ENCODE peak calls at places on chromosome 6, in nine cellular contexts. G, I, A, E, W, L, N, Y and R are unnamed samples.
A peak's percentile ranks its signal among the peaks of the same experiment; 100 is the strongest.

GRCh38 chr6:155850408-155850841 is 394.8 kb upstream of the NOX3 start:
- DNase-seq in G (no peak), I (no peak), A (peak; percentile 72), E (peak; percentile 39), W (no peak), L (no peak), N (no peak), Y (no peak), R (no peak)

GRCh38 chr6:53961679-53962370 is 149.4 kb upstream of the MLIP start:
- DNase-seq in G (no peak), I (no peak), A (peak; percentile 65), E (no peak), W (no peak), L (no peak), N (no peak), Y (no peak), R (no peak)

GRCh38 chr6:143549630-143550268 is 38.2 kb upstream of the FUCA2 start:
- DNase-seq in G (peak; percentile 75), I (no peak), A (no peak), E (peak; percentile 93), W (no peak), L (no peak), N (no peak), Y (no peak), R (no peak)

GRCh38 chr6:136600818-136601217 is 50.6 kb upstream of the MAP7 start:
- DNase-seq in G (no peak), I (no peak), A (peak; percentile 53), E (no peak), W (no peak), L (no peak), N (no peak), Y (no peak), R (no peak)

GRCh38 chr6:114200896-114201295 is 141.9 kb downstream of the HS3ST5 start:
- DNase-seq in G (no peak), I (no peak), A (no peak), E (no peak), W (no peak), L (no peak), N (no peak), Y (no peak), R (no peak)

GRCh38 chr6:168473197-168473596 is 32.2 kb downstream of the SMOC2 start:
- DNase-seq in G (no peak), I (no peak), A (no peak), E (no peak), W (no peak), L (no peak), N (no peak), Y (no peak), R (no peak)

GRCh38 chr6:84618836-84619235 is 145.6 kb downstream of the TBX18 start:
- DNase-seq in G (no peak), I (no peak), A (peak; percentile 87), E (no peak), W (no peak), L (no peak), N (no peak), Y (no peak), R (no peak)

GRCh38 chr6:44072959-44073611 is 54.2 kb downstream of the MRPL14 start:
- DNase-seq in G (peak; percentile 89), I (no peak), A (peak; percentile 65), E (peak; percentile 86), W (peak; percentile 90), L (peak; percentile 27), N (peak; percentile 93), Y (no peak), R (peak; percentile 36)

GRCh38 chr6:55469829-55470438 is 109.1 kb downstream of the HMGCLL1 start:
- DNase-seq in G (peak; percentile 2), I (no peak), A (no peak), E (no peak), W (no peak), L (no peak), N (no peak), Y (no peak), R (no peak)

GRCh38 chr6:100173211-100173610 is 179.2 kb upstream of the MCHR2 start:
- DNase-seq in G (no peak), I (no peak), A (no peak), E (no peak), W (no peak), L (no peak), N (no peak), Y (no peak), R (no peak)

GRCh38 chr6:125802943-125803377 is 12.2 kb downstream of the NCOA7 start:
- DNase-seq in G (peak; percentile 40), I (peak; percentile 59), A (no peak), E (no peak), W (no peak), L (no peak), N (no peak), Y (no peak), R (no peak)

GRCh38 chr6:68958327-68958726 is 323.2 kb downstream of the ADGRB3 start:
- DNase-seq in G (peak; percentile 3), I (peak; percentile 32), A (peak; percentile 27), E (no peak), W (no peak), L (no peak), N (no peak), Y (no peak), R (no peak)

GRCh38 chr6:64817525-64817924 is 889.5 kb downstream of the EYS start:
- DNase-seq in G (no peak), I (no peak), A (no peak), E (no peak), W (no peak), L (no peak), N (no peak), Y (peak; percentile 12), R (no peak)

GRCh38 chr6:91173651-91174050 is 586.8 kb upstream of the MAP3K7 start:
- DNase-seq in G (no peak), I (no peak), A (no peak), E (no peak), W (no peak), L (no peak), N (no peak), Y (no peak), R (no peak)

GRCh38 chr6:21342496-21342895 is 251.1 kb upstream of the SOX4 start:
- DNase-seq in G (no peak), I (no peak), A (no peak), E (no peak), W (no peak), L (no peak), N (no peak), Y (no peak), R (no peak)

GRCh38 chr6:122696853-122697252 is 82.7 kb upstream of the FABP7 start:
- DNase-seq in G (no peak), I (no peak), A (peak; percentile 91), E (peak; percentile 98), W (no peak), L (no peak), N (no peak), Y (no peak), R (no peak)

GRCh38 chr6:68313911-68314310 is 321.2 kb upstream of the ADGRB3 start:
- DNase-seq in G (no peak), I (no peak), A (no peak), E (no peak), W (no peak), L (no peak), N (no peak), Y (no peak), R (no peak)

GRCh38 chr6:131281471-131282270 is 146.4 kb downstream of the AKAP7 start:
- DNase-seq in G (peak; percentile 15), I (peak; percentile 30), A (no peak), E (no peak), W (peak; percentile 19), L (peak; percentile 6), N (peak; percentile 30), Y (no peak), R (peak; percentile 50)

GRCh38 chr6:70709826-70710225 is 42.1 kb downstream of the SMAP1 start:
- DNase-seq in G (no peak), I (peak; percentile 39), A (peak; percentile 78), E (peak; percentile 76), W (no peak), L (no peak), N (no peak), Y (no peak), R (no peak)

GRCh38 chr6:17691925-17692538 is 14.7 kb downstream of the NUP153 start:
- DNase-seq in G (no peak), I (no peak), A (no peak), E (no peak), W (no peak), L (no peak), N (no peak), Y (no peak), R (no peak)

GRCh38 chr6:61810047-61810446 is 476.0 kb downstream of the KHDRBS2 start:
- DNase-seq in G (no peak), I (no peak), A (no peak), E (no peak), W (no peak), L (no peak), N (no peak), Y (no peak), R (no peak)

GRCh38 chr6:157241411-157241979 is 81.8 kb downstream of the TMEM242 start:
- DNase-seq in G (no peak), I (no peak), A (peak; percentile 36), E (no peak), W (no peak), L (no peak), N (no peak), Y (no peak), R (no peak)

GRCh38 chr6:65566117-65566516 is 140.9 kb downstream of the EYS start:
- DNase-seq in G (no peak), I (no peak), A (no peak), E (no peak), W (no peak), L (no peak), N (no peak), Y (no peak), R (no peak)

GRCh38 chr6:11718461-11718860 is 60.1 kb downstream of the ADTRP start:
- DNase-seq in G (no peak), I (no peak), A (no peak), E (no peak), W (no peak), L (no peak), N (no peak), Y (no peak), R (no peak)